ENCODE peak calls at places on chromosomes 11 and 22, in eight cellular contexts. Q is body of pancreas, Y is gastrocnemius medialis, C is kidney epithelial cell, M is esophagus squamous epithelium, F is adrenal gland, U is small intestine, S is GM23248. P is an unnamed sample. For H3K27me3 and H3K36me3, the result is how much of the 10 kb centered on the place peaks cover.

GRCh38 chr22:50691521-50691920 is 18.9 kb downstream of the SHANK3 start:
- DNase-seq in Q (no peak), Y (no peak), C (no peak), M (no peak), F (no peak), U (peak), S (peak), P (no peak)

GRCh38 chr22:30628491-30628890 is 7.1 kb upstream of the SLC35E4 start:
- DNase-seq in Q (no peak), Y (no peak), C (no peak), M (no peak), F (no peak), U (no peak), S (no peak), P (no peak)

GRCh38 chr22:33864723-33865130 is 55.5 kb downstream of the LARGE1 start:
- DNase-seq in Q (no peak), Y (no peak), C (no peak), M (no peak), F (no peak), U (no peak), S (peak), P (no peak)

GRCh38 chr22:23180893-23181762 is 819 bp downstream of the BCR start:
- DNase-seq in Q (peak), Y (no peak), C (no peak), M (no peak), F (peak), U (peak), S (peak), P (peak)

GRCh38 chr11:122882809-122883681 is 486 bp downstream of the JHY start:
- DNase-seq in Q (peak), Y (peak), C (peak), M (no peak), F (peak), U (peak), S (peak), P (peak)

GRCh38 chr11:30914143-30914762 is 328.1 kb upstream of the MPPED2 start:
- DNase-seq in Q (peak), Y (no peak), C (peak), M (no peak), F (peak), U (no peak), S (peak), P (no peak)

GRCh38 chr11:100612766-100613165 is 74.3 kb upstream of the ARHGAP42 start:
- DNase-seq in Q (no peak), Y (no peak), C (no peak), M (no peak), F (no peak), U (no peak), S (no peak), P (peak)

GRCh38 chr11:95736268-95737208 is 53.0 kb downstream of the FAM76B start:
- DNase-seq in Q (no peak), Y (no peak), C (no peak), M (no peak), F (no peak), U (no peak), S (no peak), P (no peak)

GRCh38 chr11:41786087-41786486 is 326.6 kb upstream of the LRRC4C start:
- DNase-seq in Q (no peak), Y (no peak), C (no peak), M (no peak), F (no peak), U (no peak), S (no peak), P (no peak)

GRCh38 chr11:14095882-14096281 is 133.4 kb downstream of the SPON1 start:
- DNase-seq in Q (no peak), Y (no peak), C (no peak), M (no peak), F (no peak), U (no peak), S (peak), P (no peak)

GRCh38 chr11:122863704-122864326 is 18.7 kb upstream of the JHY start:
- DNase-seq in Q (peak), Y (no peak), C (no peak), M (no peak), F (peak), U (peak), S (peak), P (no peak)

GRCh38 chr11:126744699-126745098 is 255.9 kb downstream of the KIRREL3 start:
- DNase-seq in Q (no peak), Y (no peak), C (no peak), M (no peak), F (no peak), U (no peak), S (no peak), P (no peak)

DNA sequence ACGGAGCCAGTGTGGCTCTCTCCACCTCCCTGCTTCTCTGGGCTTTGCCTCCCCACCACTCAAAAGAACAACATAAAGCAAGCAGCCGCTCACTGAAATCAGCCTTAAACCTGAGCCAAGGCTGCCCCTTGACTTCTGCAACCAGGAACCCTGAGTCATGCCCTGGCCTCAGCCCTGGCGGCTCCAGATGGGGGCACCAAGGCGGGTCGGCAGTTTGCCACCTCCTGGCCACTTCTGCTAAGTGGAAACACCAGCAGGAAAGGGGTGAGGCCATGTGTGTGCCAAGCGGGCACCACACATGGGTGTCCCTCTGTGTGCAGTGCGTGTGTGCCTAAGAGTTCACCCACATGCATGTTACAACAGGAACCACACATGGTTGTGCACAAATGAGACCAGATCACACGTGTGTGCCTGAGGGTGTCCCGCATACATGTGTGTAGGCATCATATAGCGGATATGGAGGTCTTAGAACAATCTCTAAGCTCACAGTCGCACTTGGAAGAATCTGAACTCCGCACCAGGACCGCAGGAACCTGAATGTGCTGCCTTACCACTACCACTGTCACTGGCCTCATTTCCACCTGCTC is 221.2 kb downstream of the MN1 start:
- DNase-seq in Q (no peak), Y (no peak), C (no peak), M (no peak), F (no peak), U (no peak), S (peak), P (no peak)
- H3K4me3 ChIP-seq in Q (no peak), Y (no peak), C (no peak), M (no peak), F (no peak), U (no peak), S (no peak), P (no peak)

GRCh38 chr11:94715225-94715624 is 52.9 kb upstream of the AMOTL1 start:
- DNase-seq in Q (no peak), Y (no peak), C (no peak), M (no peak), F (no peak), U (no peak), S (no peak), P (no peak)

GRCh38 chr11:94721565-94722292 is 46.4 kb upstream of the AMOTL1 start:
- DNase-seq in Q (no peak), Y (peak), C (no peak), M (no peak), F (no peak), U (no peak), S (no peak), P (no peak)

GRCh38 chr11:94719864-94720263 is 48.3 kb upstream of the AMOTL1 start:
- DNase-seq in Q (no peak), Y (no peak), C (no peak), M (no peak), F (no peak), U (no peak), S (no peak), P (no peak)

GRCh38 chr11:94722735-94723134 is 45.4 kb upstream of the AMOTL1 start:
- DNase-seq in Q (no peak), Y (no peak), C (no peak), M (no peak), F (no peak), U (no peak), S (no peak), P (no peak)

GRCh38 chr11:94717667-94718066 is 50.5 kb upstream of the AMOTL1 start:
- DNase-seq in Q (no peak), Y (no peak), C (no peak), M (no peak), F (no peak), U (no peak), S (no peak), P (no peak)
- H3K27me3 ChIP-seq in Q (under half), Y (under half), C (under half), M (under half), F (under half), U (under half), S (under half), P (under half)

GRCh38 chr11:67496113-67496512 is 9.1 kb downstream of the PITPNM1 start:
- DNase-seq in Q (no peak), Y (no peak), C (no peak), M (no peak), F (no peak), U (no peak), S (no peak), P (no peak)

GRCh38 chr11:67495234-67496005 is 9.7 kb downstream of the PITPNM1 start:
- DNase-seq in Q (no peak), Y (no peak), C (no peak), M (no peak), F (no peak), U (no peak), S (no peak), P (no peak)

GRCh38 chr11:67492801-67493547 is 10.1 kb downstream of the AIP start:
- DNase-seq in Q (no peak), Y (no peak), C (no peak), M (no peak), F (no peak), U (no peak), S (no peak), P (peak)

GRCh38 chr11:67493548-67494370 is 10.9 kb downstream of the AIP start:
- DNase-seq in Q (no peak), Y (no peak), C (no peak), M (no peak), F (no peak), U (no peak), S (no peak), P (peak)

GRCh38 chr11:67494371-67495233 is 10.6 kb downstream of the PITPNM1 start:
- DNase-seq in Q (no peak), Y (no peak), C (no peak), M (no peak), F (no peak), U (no peak), S (no peak), P (no peak)
- H3K36me3 ChIP-seq in Q (under half), Y (under half), C (under half), M (half or more), F (under half), U (under half), S (under half), P (half or more)

GRCh38 chr11:45182902-45183301 is 36.5 kb downstream of the PRDM11 start:
- DNase-seq in Q (peak), Y (no peak), C (no peak), M (no peak), F (peak), U (peak), S (peak), P (no peak)

GRCh38 chr11:45181595-45182550 is 35.4 kb downstream of the PRDM11 start:
- DNase-seq in Q (no peak), Y (no peak), C (no peak), M (no peak), F (no peak), U (no peak), S (no peak), P (no peak)

GRCh38 chr11:45180158-45180887 is 33.9 kb downstream of the PRDM11 start:
- DNase-seq in Q (peak), Y (peak), C (no peak), M (no peak), F (peak), U (peak), S (peak), P (no peak)

GRCh38 chr11:45179686-45180085 is 33.2 kb downstream of the PRDM11 start:
- DNase-seq in Q (no peak), Y (no peak), C (no peak), M (no peak), F (no peak), U (no peak), S (no peak), P (no peak)

DNA sequence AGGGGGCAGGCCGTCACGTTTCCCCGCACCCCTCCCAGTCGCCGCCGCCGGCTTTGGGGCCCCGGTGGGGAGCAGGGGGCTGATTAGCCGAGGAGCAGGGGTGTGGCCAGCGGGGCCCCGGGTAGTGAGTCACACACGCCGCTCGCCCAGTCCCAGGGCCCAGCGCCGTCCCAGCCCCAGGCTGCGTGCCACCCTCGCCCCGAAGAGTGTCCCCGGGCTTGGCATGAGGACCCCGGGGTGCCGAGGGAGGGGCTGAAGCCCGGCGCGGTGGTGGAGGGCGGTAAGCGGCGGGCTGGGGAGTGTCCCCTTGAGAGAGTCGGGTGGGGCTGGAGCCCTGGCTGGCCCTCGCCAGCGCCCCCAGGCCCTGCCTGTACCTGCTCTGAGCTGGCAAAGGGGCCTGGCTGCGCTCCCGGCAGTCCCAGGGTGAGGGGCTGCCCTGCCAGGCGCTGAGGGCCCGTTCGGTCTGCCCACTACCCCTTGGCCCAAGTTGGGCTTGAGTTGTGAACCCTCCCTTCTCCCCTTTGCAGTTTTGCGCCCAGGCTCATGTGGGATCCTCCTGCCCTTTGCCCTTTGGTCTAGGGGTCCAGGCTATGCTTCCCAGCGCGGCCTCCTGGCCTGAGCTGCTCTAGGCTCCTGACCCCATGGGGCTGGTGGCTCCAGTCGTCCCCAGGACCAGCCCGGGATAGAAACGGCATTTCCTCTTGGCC is 34.6 kb downstream of the PRDM11 start:
- DNase-seq in Q (peak), Y (no peak), C (no peak), M (no peak), F (peak), U (peak), S (peak), P (no peak)
- H3K4me3 ChIP-seq in Q (peak), Y (peak), C (peak), M (peak), F (peak), U (peak), S (peak), P (peak)

GRCh38 chr11:117532568-117532967 is 204.9 kb downstream of the CEP164 start:
- DNase-seq in Q (no peak), Y (no peak), C (no peak), M (no peak), F (no peak), U (no peak), S (no peak), P (no peak)

GRCh38 chr11:117535201-117535869 is 207.7 kb downstream of the CEP164 start:
- DNase-seq in Q (peak), Y (no peak), C (no peak), M (no peak), F (peak), U (peak), S (no peak), P (no peak)

GRCh38 chr11:117538731-117539130 is 211.1 kb downstream of the CEP164 start:
- DNase-seq in Q (no peak), Y (no peak), C (no peak), M (no peak), F (no peak), U (no peak), S (no peak), P (no peak)

GRCh38 chr11:117535870-117536411 is 208.3 kb downstream of the CEP164 start:
- DNase-seq in Q (no peak), Y (no peak), C (no peak), M (no peak), F (no peak), U (no peak), S (no peak), P (no peak)

DNA sequence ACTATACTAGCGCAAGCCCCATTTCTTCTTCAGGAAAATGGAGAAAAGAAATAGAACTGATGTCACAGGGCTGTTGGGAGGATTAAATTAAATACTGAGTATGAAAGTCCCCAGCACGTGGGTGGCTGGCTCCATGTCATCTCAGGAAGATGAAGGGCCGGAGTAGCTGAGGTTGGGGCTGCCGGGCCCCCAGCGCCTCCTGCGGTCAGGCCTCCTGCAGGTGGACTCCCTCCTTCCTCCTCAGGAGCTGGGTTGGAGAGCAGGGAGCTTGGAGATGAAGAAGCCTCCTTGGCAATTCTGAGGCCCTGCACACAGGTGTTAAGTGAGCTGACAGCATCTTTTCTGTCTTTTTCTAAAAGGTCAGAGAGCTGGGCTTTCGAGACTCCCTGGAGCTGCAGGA is 210.6 kb downstream of the CEP164 start:
- DNase-seq in Q (no peak), Y (no peak), C (no peak), M (no peak), F (no peak), U (no peak), S (no peak), P (no peak)
- H3K27me3 ChIP-seq in Q (under half), Y (under half), C (under half), M (under half), F (under half), U (under half), S (under half), P (under half)

GRCh38 chr11:61415381-61415780 is 14.4 kb downstream of the CPSF7 start:
- DNase-seq in Q (no peak), Y (no peak), C (no peak), M (no peak), F (no peak), U (no peak), S (no peak), P (no peak)
- H3K36me3 ChIP-seq in Q (under half), Y (under half), C (under half), M (half or more), F (under half), U (under half), S (half or more), P (under half)

DNA sequence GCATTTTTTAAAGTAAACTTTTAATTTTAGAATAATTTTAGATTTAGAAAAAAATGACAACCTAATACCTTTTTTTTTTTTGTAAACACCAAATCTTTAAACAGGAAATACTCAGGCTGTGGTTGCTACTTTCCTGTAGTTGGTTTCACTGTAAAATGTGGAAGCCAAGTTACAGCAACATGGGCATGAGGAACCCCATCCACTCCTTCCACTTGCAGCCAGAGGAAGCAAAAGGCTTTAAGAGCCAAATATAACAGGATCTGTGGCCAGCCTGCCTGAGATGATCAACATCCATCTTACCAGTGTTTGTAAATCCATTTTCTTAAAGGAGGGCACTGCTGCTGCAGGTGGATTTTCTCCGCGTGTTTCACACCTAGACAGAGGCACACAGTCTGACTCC is 66.2 kb downstream of the TNRC6B start:
- DNase-seq in Q (no peak), Y (no peak), C (no peak), M (no peak), F (no peak), U (peak), S (no peak), P (no peak)
- H3K4me3 ChIP-seq in Q (no peak), Y (no peak), C (no peak), M (no peak), F (no peak), U (no peak), S (no peak), P (no peak)

DNA sequence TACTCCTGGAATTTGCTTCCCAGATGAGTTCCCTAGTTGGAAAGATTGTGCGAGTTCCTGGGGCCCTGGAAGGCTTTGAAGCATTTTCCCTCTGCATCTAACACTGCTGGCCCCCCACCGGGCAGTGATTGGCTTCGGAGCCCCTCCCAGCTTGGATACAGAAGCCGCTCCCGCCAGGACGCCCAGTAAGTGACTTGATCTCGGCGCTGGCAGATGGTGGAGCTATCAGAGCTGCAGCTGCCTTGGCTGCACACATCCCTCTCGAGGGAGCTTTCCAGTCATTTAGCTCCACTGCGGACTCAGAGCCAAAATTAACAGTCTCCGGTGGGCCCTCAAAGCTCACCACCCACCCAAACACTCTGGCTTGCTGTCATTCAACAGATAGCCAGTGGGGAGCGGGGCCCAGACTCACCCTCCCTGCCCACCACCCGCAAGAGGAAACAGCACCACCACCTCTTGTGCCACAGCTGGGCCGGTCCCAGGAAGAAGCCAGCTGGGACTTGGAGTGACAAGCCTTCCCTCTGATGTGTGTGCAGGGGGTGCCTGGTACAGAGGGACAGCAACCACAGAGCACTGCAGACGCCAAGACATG is 162.3 kb downstream of the TRIM29 start:
- DNase-seq in Q (no peak), Y (no peak), C (no peak), M (no peak), F (no peak), U (no peak), S (no peak), P (no peak)
- H3K27me3 ChIP-seq in Q (under half), Y (under half), C (under half), M (under half), F (under half), U (under half), S (half or more), P (under half)

DNA sequence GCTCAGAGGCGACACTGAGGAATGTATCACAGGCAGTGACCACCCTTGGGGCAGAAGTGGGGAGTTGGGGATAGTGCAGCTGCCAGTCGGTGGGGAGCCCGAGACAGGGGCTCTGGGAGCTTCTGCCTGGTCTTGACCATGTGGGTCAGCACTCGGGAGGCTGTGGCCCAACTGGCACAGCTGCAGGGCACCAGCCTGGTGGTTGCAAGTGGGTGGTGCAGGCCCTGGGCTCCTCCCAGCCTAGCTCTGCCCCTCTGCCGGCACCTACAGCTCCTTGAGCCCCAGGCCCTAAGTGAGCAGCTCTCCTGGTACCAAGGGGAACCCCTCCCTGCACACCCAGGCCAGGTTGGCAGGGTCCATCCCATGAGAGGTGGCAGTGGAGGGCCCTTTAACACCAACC is 12.6 kb upstream of the RASL10A start:
- DNase-seq in Q (no peak), Y (no peak), C (no peak), M (no peak), F (no peak), U (no peak), S (no peak), P (no peak)
- H3K36me3 ChIP-seq in Q (under half), Y (under half), C (under half), M (half or more), F (under half), U (under half), S (under half), P (half or more)

P was measured in GM06990.